ENCODE peak calls at places on chromosomes 6 and 20, in six cellular contexts. One of them, this sample, is unnamed.

GRCh38 chr20:44495802-44496481 is 20.3 kb downstream of the TTPAL start:
- DNase-seq in GM12878: no peak
- DNase-seq in HL-60: no peak
- DNase-seq in hepatocyte: peak
- DNase-seq in HCT116: peak
- DNase-seq in psoas muscle: no peak
- DNase-seq in this sample: no peak

GRCh38 chr6:138347840-138348239 is 29.9 kb upstream of the SMIM28 start:
- DNase-seq in hepatocyte: no peak
- DNase-seq in HL-60: no peak
- DNase-seq in HCT116: no peak
- DNase-seq in psoas muscle: no peak
- DNase-seq in GM12878: no peak
- DNase-seq in this sample: no peak

GRCh38 chr20:54477134-54477533 is 1.7 kb downstream of the DOK5 start:
- DNase-seq in GM12878: no peak
- DNase-seq in psoas muscle: no peak
- DNase-seq in HCT116: no peak
- DNase-seq in hepatocyte: no peak
- DNase-seq in HL-60: no peak
- DNase-seq in this sample: no peak

GRCh38 chr20:44399446-44399845 is 43.9 kb downstream of the HNF4A start:
- DNase-seq in GM12878: no peak
- DNase-seq in HL-60: no peak
- DNase-seq in hepatocyte: no peak
- DNase-seq in HCT116: no peak
- DNase-seq in psoas muscle: no peak
- DNase-seq in this sample: no peak

GRCh38 chr6:105650367-105650766 is 247.5 kb upstream of the PREP start:
- DNase-seq in psoas muscle: no peak
- DNase-seq in GM12878: no peak
- DNase-seq in HL-60: no peak
- DNase-seq in HCT116: no peak
- DNase-seq in hepatocyte: no peak
- DNase-seq in this sample: peak

GRCh38 chr6:119481098-119481497 is 131.5 kb upstream of the MAN1A1 start:
- DNase-seq in HCT116: no peak
- DNase-seq in GM12878: no peak
- DNase-seq in hepatocyte: no peak
- DNase-seq in psoas muscle: no peak
- DNase-seq in HL-60: no peak
- DNase-seq in this sample: no peak

GRCh38 chr6:109455502-109456282 is at the start of gene MICAL1:
- DNase-seq in hepatocyte: peak
- DNase-seq in psoas muscle: peak
- DNase-seq in GM12878: peak
- DNase-seq in HL-60: peak
- DNase-seq in HCT116: no peak
- DNase-seq in this sample: peak

GRCh38 chr6:54098450-54099044 is 12.7 kb upstream of the MLIP start:
- DNase-seq in psoas muscle: no peak
- DNase-seq in GM12878: no peak
- DNase-seq in hepatocyte: no peak
- DNase-seq in HCT116: no peak
- DNase-seq in HL-60: no peak
- DNase-seq in this sample: no peak

GRCh38 chr6:57193177-57193576 is 21.1 kb downstream of the BAG2 start:
- DNase-seq in hepatocyte: no peak
- DNase-seq in GM12878: no peak
- DNase-seq in psoas muscle: no peak
- DNase-seq in HCT116: no peak
- DNase-seq in HL-60: no peak
- DNase-seq in this sample: no peak

GRCh38 chr20:16740365-16741072 is 7.6 kb upstream of the OTOR start:
- DNase-seq in hepatocyte: no peak
- DNase-seq in GM12878: no peak
- DNase-seq in HCT116: no peak
- DNase-seq in psoas muscle: no peak
- DNase-seq in HL-60: no peak
- DNase-seq in this sample: no peak

GRCh38 chr6:169577236-169577635 is 124.6 kb downstream of the WDR27 start:
- DNase-seq in hepatocyte: no peak
- DNase-seq in psoas muscle: no peak
- DNase-seq in HL-60: no peak
- DNase-seq in GM12878: no peak
- DNase-seq in HCT116: no peak
- DNase-seq in this sample: no peak

GRCh38 chr20:5928831-5929715 is 21.3 kb downstream of the TRMT6 start:
- DNase-seq in hepatocyte: no peak
- DNase-seq in HL-60: no peak
- DNase-seq in HCT116: no peak
- DNase-seq in psoas muscle: no peak
- DNase-seq in GM12878: no peak
- DNase-seq in this sample: no peak

GRCh38 chr6:30770592-30770991 is 26.2 kb upstream of the IER3 start:
- DNase-seq in hepatocyte: no peak
- DNase-seq in HCT116: no peak
- DNase-seq in psoas muscle: no peak
- DNase-seq in HL-60: no peak
- DNase-seq in GM12878: no peak
- DNase-seq in this sample: no peak

GRCh38 chr6:30769853-30770160 is 25.5 kb upstream of the IER3 start:
- DNase-seq in HL-60: no peak
- DNase-seq in hepatocyte: no peak
- DNase-seq in psoas muscle: no peak
- DNase-seq in HCT116: no peak
- DNase-seq in GM12878: no peak
- DNase-seq in this sample: no peak

GRCh38 chr6:30769088-30769852 is 24.9 kb upstream of the IER3 start:
- DNase-seq in GM12878: no peak
- DNase-seq in hepatocyte: peak
- DNase-seq in HL-60: peak
- DNase-seq in HCT116: peak
- DNase-seq in psoas muscle: peak
- DNase-seq in this sample: peak

GRCh38 chr6:30768634-30769087 is 24.3 kb upstream of the IER3 start:
- DNase-seq in HL-60: no peak
- DNase-seq in hepatocyte: no peak
- DNase-seq in HCT116: no peak
- DNase-seq in GM12878: no peak
- DNase-seq in psoas muscle: no peak
- DNase-seq in this sample: no peak

DNA sequence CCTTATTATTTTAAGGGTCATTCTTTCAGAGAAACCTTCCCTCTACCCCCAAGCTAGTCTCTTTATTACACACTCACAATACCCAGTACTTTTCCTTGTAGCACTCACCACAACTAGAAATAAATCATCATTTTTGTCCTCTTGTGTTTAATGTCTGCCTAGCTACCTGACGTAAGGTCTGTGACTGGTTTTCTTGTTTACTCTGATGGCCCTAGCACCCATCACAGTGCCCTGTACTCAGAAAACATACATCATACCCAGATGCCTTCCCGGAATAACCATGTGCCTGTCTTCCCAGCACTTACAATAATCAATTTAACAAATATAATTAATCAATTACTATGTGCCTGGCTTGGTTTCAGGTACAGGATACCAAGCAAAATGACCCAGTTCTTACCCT is 25.8 kb upstream of the IER3 start:
- DNase-seq in HL-60: no peak
- DNase-seq in GM12878: no peak
- DNase-seq in hepatocyte: no peak
- DNase-seq in HCT116: no peak
- DNase-seq in psoas muscle: no peak
- DNase-seq in this sample: no peak
- H3K27ac ChIP-seq in HL-60: no peak
- H3K27ac ChIP-seq in GM12878: no peak
- H3K27ac ChIP-seq in hepatocyte: peak
- H3K27ac ChIP-seq in HCT116: peak
- H3K27ac ChIP-seq in psoas muscle: peak
- H3K27ac ChIP-seq in this sample: no peak

GRCh38 chr6:32852844-32853540 is 512 bp downstream of the TAP1 start:
- DNase-seq in HCT116: no peak
- DNase-seq in psoas muscle: peak
- DNase-seq in GM12878: no peak
- DNase-seq in hepatocyte: peak
- DNase-seq in HL-60: peak
- DNase-seq in this sample: no peak

GRCh38 chr6:32853541-32854375 is at the start of the genes PSMB9 and TAP1:
- DNase-seq in HCT116: peak
- DNase-seq in HL-60: peak
- DNase-seq in hepatocyte: peak
- DNase-seq in GM12878: peak
- DNase-seq in psoas muscle: peak
- DNase-seq in this sample: peak

GRCh38 chr6:32855467-32856174 is 1.6 kb downstream of the PSMB9 start:
- DNase-seq in GM12878: no peak
- DNase-seq in psoas muscle: no peak
- DNase-seq in HL-60: no peak
- DNase-seq in HCT116: no peak
- DNase-seq in hepatocyte: no peak
- DNase-seq in this sample: no peak

GRCh38 chr6:32852018-32852843 is 1.3 kb downstream of the TAP1 start:
- DNase-seq in GM12878: no peak
- DNase-seq in HCT116: no peak
- DNase-seq in hepatocyte: no peak
- DNase-seq in HL-60: no peak
- DNase-seq in psoas muscle: no peak
- DNase-seq in this sample: no peak

GRCh38 chr6:32854376-32855178 is 585 bp downstream of the PSMB9 start:
- DNase-seq in psoas muscle: no peak
- DNase-seq in hepatocyte: peak
- DNase-seq in HL-60: peak
- DNase-seq in HCT116: no peak
- DNase-seq in GM12878: no peak
- DNase-seq in this sample: peak
- H3K4me3 ChIP-seq in psoas muscle: peak
- H3K4me3 ChIP-seq in hepatocyte: peak
- H3K4me3 ChIP-seq in HL-60: peak
- H3K4me3 ChIP-seq in HCT116: peak
- H3K4me3 ChIP-seq in GM12878: peak
- H3K4me3 ChIP-seq in this sample: peak

DNA sequence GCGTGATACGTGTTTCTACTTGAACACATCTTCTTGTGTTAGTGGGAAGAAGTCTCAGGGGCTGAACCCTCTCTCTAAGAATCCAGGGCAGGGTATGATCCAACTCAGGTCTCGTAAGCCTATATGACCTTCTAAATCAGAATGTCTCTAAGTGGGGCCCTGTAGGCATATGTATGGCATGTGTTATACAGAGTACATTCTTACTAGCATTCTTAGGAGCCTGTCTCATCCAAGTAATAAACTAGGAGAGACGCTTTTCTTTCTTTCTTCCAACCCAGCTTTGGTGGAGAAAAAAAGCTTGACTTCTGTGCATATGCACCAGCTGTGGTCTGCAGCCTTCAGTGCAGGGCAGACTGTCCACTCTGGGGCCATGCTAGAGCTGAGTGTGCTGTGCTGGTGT is 47.2 kb downstream of the L3MBTL3 start:
- DNase-seq in HL-60: no peak
- DNase-seq in GM12878: no peak
- DNase-seq in hepatocyte: no peak
- DNase-seq in psoas muscle: no peak
- DNase-seq in HCT116: no peak
- DNase-seq in this sample: no peak
- H3K27ac ChIP-seq in HL-60: no peak
- H3K27ac ChIP-seq in GM12878: no peak
- H3K27ac ChIP-seq in hepatocyte: no peak
- H3K27ac ChIP-seq in psoas muscle: no peak
- H3K27ac ChIP-seq in HCT116: no peak
- H3K27ac ChIP-seq in this sample: no peak

DNA sequence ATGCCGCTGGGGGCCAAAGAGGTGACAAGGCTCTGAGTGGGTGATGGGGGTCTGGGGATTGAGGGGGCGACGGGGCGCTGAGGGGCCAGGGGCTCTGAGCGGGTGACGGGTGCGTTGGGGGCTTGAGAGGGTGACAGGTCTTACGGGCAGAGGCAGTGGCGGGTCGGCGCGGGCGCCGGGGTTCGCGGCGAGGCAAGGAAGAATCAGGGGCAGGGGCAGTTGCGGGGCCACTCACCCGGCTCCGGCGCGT is 146 bp downstream of the ZNFX1 start:
- DNase-seq in HL-60: no peak
- DNase-seq in psoas muscle: no peak
- DNase-seq in hepatocyte: no peak
- DNase-seq in GM12878: no peak
- DNase-seq in HCT116: no peak
- DNase-seq in this sample: no peak
- H3K4me3 ChIP-seq in HL-60: peak
- H3K4me3 ChIP-seq in psoas muscle: peak
- H3K4me3 ChIP-seq in hepatocyte: peak
- H3K4me3 ChIP-seq in GM12878: peak
- H3K4me3 ChIP-seq in HCT116: peak
- H3K4me3 ChIP-seq in this sample: peak

DNA sequence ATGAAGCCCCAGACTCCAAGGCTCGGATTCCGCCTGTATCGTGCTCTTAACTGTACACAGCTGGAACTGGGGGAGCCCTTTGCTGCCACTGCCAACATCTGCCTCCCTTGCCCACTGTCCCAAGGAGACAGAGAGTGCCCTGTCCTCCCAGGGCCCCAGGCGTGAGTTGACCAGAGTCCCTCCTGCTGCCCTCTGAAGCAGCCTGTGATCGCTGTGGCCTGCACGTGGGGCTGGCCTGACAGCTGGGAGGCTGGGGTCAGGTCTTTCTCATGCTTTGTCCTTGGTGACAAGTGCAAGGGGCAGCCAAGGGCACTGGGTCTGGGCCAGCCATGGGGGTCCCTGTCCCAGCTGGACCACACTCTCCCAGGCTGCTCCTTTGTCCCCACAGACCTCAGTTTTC is 44.3 kb downstream of the KIAA1755 start:
- DNase-seq in HCT116: no peak
- DNase-seq in GM12878: no peak
- DNase-seq in psoas muscle: no peak
- DNase-seq in HL-60: no peak
- DNase-seq in hepatocyte: no peak
- DNase-seq in this sample: no peak
- H3K27ac ChIP-seq in HCT116: no peak
- H3K27ac ChIP-seq in GM12878: no peak
- H3K27ac ChIP-seq in psoas muscle: no peak
- H3K27ac ChIP-seq in HL-60: no peak
- H3K27ac ChIP-seq in hepatocyte: no peak
- H3K27ac ChIP-seq in this sample: no peak

DNA sequence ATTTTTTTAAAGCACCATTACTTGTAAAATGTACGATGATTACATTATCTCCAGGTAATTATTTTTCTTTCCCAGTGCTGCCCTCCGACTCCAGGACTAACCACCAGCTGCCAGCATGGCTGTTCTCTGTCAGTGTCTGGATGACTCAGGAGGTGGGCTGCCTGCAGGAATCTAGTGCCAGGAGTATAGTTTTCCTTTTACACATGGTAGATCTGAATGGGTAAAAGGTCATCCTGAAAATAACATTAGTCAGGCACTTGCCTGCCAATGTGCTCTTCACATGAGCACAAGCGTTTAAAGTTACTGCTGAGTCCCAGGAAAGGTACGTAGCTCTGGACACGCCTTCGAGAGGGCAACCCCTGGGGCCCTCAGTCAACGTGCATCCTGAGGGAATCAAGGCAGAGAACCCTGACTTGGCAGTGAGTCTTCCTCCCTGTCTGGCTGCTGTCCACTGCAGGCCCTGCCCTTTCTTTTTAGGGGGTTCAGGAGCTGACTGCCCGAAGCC is 2.4 kb downstream of the DYNLT1 start:
- DNase-seq in HCT116: no peak
- DNase-seq in hepatocyte: peak
- DNase-seq in psoas muscle: peak
- DNase-seq in HL-60: no peak
- DNase-seq in GM12878: no peak
- DNase-seq in this sample: no peak
- H3K4me3 ChIP-seq in HCT116: peak
- H3K4me3 ChIP-seq in hepatocyte: no peak
- H3K4me3 ChIP-seq in psoas muscle: peak
- H3K4me3 ChIP-seq in HL-60: no peak
- H3K4me3 ChIP-seq in GM12878: peak
- H3K4me3 ChIP-seq in this sample: peak

GRCh38 chr20:63947638-63948456 is 8.4 kb downstream of the UCKL1 start:
- DNase-seq in hepatocyte: no peak
- DNase-seq in HCT116: no peak
- DNase-seq in GM12878: no peak
- DNase-seq in psoas muscle: no peak
- DNase-seq in HL-60: no peak
- DNase-seq in this sample: no peak
- H3K27ac ChIP-seq in hepatocyte: no peak
- H3K27ac ChIP-seq in HCT116: peak
- H3K27ac ChIP-seq in GM12878: no peak
- H3K27ac ChIP-seq in psoas muscle: peak
- H3K27ac ChIP-seq in HL-60: no peak
- H3K27ac ChIP-seq in this sample: peak

This sample was measured in naive thymus-derived CD4-positive, alpha-beta T cell.